ENCODE peak calls at places on chromosomes 3 and 15, in seven cellular contexts. X is transverse colon, I is H1, V is endothelial cell of umbilical vein, N is HCT116, P is GM12891, G is breast epithelium. B is an unnamed sample.

GRCh38 chr3:156207802-156208685 is 87.7 kb downstream of the KCNAB1 start:
- DNase-seq in V (peak; percentile 44), P (no peak), X (no peak), N (no peak), I (no peak), G (no peak), B (no peak)

GRCh38 chr3:18444597-18445420 is 19.7 kb upstream of the SATB1 start:
- DNase-seq in X (peak; percentile 77), N (no peak), P (peak; percentile 68), I (peak; percentile 79), G (peak; percentile 64), V (peak; percentile 35), B (peak; percentile 60)

GRCh38 chr3:120488296-120488695 is 37.5 kb upstream of the FSTL1 start:
- DNase-seq in V (no peak), N (no peak), P (no peak), I (no peak), G (no peak), X (no peak), B (no peak)

GRCh38 chr3:187669675-187670504 is at the start of gene SST:
- DNase-seq in P (no peak), N (no peak), X (peak; percentile 8), V (peak; percentile 45), G (no peak), I (peak; percentile 85), B (no peak)

GRCh38 chr3:107124885-107125284 is 252.4 kb upstream of the CCDC54 start:
- DNase-seq in N (no peak), P (no peak), I (no peak), X (no peak), V (no peak), G (no peak), B (no peak)

GRCh38 chr3:79018671-79019136 is 749.1 kb downstream of the ROBO1 start:
- DNase-seq in V (peak; percentile 54), I (peak; percentile 76), G (no peak), X (peak; percentile 31), N (no peak), P (no peak), B (peak; percentile 39)

GRCh38 chr3:48405971-48406370 is 23.9 kb downstream of the PLXNB1 start:
- DNase-seq in N (no peak), V (no peak), G (peak; percentile 14), P (no peak), X (no peak), I (no peak), B (no peak)

GRCh38 chr15:46280753-46281521 is 646.1 kb downstream of the SQOR start:
- DNase-seq in G (no peak), I (no peak), P (no peak), N (no peak), X (no peak), V (peak; percentile 61), B (peak; percentile 31)

GRCh38 chr15:25092661-25093060 is 137.9 kb downstream of the SNRPN start:
- DNase-seq in G (no peak), N (no peak), P (no peak), I (no peak), X (no peak), V (no peak), B (no peak)

GRCh38 chr3:8986741-8987672 is 23.7 kb upstream of the RAD18 start:
- DNase-seq in G (no peak), X (no peak), V (no peak), N (no peak), P (no peak), I (peak; percentile 32), B (no peak)

GRCh38 chr3:59127071-59127470 is 77.2 kb upstream of the CFAP20DC start:
- DNase-seq in G (no peak), X (no peak), I (no peak), P (no peak), V (no peak), N (no peak), B (no peak)

GRCh38 chr15:100001405-100001804 is 268.2 kb upstream of the LYSMD4 start:
- DNase-seq in G (peak; percentile 9), N (no peak), P (no peak), V (no peak), X (no peak), I (no peak), B (no peak)

GRCh38 chr3:136624381-136624780 is 127.8 kb downstream of the STAG1 start:
- DNase-seq in G (no peak), N (no peak), V (no peak), X (no peak), P (no peak), I (no peak), B (no peak)

GRCh38 chr15:99443056-99443756 is 122.6 kb upstream of the MEF2A start:
- DNase-seq in P (no peak), I (no peak), V (no peak), G (no peak), N (no peak), X (no peak), B (peak; percentile 2)

GRCh38 chr3:190036631-190037030 is 84.1 kb downstream of the P3H2 start:
- DNase-seq in G (no peak), X (no peak), I (no peak), P (no peak), V (no peak), N (no peak), B (no peak)

GRCh38 chr15:36884404-36885335 is 215.7 kb downstream of the MEIS2 start:
- DNase-seq in X (no peak), I (no peak), V (no peak), G (no peak), P (no peak), N (no peak), B (no peak)

DNA sequence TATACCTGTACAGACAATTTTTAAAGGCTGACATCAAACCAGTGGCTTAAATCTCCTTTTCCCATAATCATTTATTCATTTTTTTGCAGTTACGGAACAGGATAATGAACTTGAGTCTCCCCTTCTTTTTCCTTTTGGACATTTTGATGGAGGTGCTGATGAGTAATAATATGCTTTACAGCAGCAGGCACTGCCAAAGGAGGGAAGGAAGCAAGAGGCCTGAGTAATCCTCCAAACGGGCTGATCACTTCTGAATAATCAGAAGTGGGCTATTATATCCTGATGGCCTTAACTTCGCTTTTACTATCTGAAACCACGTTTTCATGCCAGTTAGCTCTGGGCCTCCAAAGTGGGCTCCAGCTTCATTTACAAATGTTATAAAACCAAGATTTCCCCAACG is 527.2 kb downstream of the FOXP1 start:
- DNase-seq in P (no peak), N (no peak), G (no peak), I (no peak), X (no peak), V (peak; percentile 89), B (no peak)
- TF ChIP-seq POLR2AphosphoS5 in P (no peak), N (no peak), G (no peak), I (no peak), X (no peak), V (no peak), B (no peak)

DNA sequence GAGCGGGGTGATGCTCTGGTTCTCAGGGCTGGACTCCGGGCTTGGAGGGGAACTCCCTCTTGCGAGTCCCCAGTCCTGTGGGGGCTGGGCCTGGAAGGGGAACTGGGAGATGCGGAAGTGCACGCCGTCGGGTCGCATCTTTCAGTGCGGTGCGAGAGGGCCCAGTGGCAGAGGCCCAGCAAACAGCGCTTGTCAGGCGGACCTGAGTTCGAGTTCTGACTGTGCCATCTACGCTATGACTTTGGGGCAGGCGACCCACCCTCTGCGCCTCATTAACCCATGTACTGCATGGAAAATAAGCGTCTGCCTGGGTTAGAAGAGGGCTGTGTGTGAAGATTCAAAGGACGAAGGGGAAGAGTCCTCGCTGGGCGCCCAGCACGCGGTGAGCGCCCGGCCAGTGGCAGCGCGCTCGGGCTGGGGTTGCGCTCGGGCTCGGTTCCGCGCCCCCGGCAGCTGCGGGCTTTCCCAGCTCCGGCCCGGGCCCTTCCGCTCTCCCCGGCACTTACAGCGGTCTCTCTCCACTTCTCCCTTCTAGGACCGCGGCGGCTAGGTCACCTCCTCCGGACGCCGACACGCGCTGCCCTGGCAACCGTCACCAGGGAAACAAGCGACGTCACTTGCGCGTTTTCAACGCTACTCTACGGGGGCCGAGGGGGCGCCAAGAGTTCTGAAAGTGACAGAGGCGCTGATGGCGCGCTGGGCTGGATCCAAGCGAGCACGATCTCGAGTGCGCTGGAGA is at the start of gene CCDC13:
- DNase-seq in X (peak; percentile 93), V (peak; percentile 95), N (no peak), P (peak; percentile 93), I (peak; percentile 98), G (peak; percentile 85), B (peak; percentile 76)
- TF ChIP-seq POLR2A in X (peak; percentile 33), V (no peak), N (no peak), P (peak; percentile 78), I (no peak), G (no peak), B (peak; percentile 19)

GRCh38 chr3:15858547-15859506 is 61.0 kb upstream of the ANKRD28 start:
- DNase-seq in V (peak; percentile 20), P (peak; percentile 52), X (peak; percentile 80), I (peak; percentile 79), G (peak; percentile 63), N (no peak), B (peak; percentile 30)
- TF ChIP-seq POLR2AphosphoS5 in V (no peak), P (no peak), X (peak; percentile 48), I (no peak), G (no peak), N (peak; percentile 30), B (no peak)

DNA sequence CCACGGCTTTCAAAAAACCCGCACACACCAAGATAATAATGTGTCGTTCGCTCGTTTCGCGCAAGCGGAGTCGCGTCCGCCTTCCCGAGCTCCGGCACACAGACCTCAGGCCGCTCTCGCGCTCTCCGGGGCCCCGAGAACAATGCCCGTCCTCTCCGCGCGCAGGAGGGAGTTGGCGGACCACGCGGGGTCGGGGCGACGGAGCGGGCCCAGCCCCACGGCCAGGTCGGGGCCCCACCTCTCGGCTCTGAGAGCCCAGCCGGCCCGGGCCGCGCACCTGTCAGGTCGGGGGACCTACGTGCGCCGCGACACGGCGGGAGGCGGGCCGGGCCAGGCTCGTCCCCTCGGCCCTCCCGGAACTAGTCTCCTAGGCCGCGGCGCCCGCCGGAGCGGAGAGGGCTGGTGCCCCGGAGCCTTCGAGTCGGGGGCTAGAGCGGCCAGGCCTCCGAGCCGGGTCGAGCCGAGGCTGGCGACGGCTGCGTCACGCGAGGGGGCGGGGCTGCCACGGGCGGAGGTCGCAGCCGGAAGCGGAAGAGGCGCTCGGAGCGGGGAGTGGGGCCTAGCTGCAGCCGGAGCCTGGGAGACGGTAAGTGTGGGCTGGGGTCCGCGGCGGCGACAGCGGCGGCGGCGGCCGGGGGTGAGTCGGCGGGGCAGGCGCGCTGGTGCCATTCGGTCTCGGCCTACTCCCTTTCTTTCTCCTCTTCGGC is at the start of gene CLK3:
- DNase-seq in I (peak; percentile 98), V (peak; percentile 89), P (peak; percentile 100), X (peak; percentile 98), N (peak; percentile 86), G (peak; percentile 95), B (peak; percentile 95)
- TF ChIP-seq POLR2A in I (peak; percentile 85), V (peak; percentile 77), P (peak; percentile 59), X (peak; percentile 86), N (no peak), G (peak; percentile 65), B (peak; percentile 86)

GRCh38 chr15:66504563-66505429 is at the start of the genes RPL4 and ZWILCH:
- DNase-seq in N (peak; percentile 76), G (peak; percentile 76), X (peak; percentile 82), V (peak; percentile 86), I (peak; percentile 82), P (peak; percentile 47), B (peak; percentile 72)
- TF ChIP-seq POLR2AphosphoS5 in N (peak; percentile 94), G (peak; percentile 95), X (peak; percentile 99), V (peak; percentile 78), I (peak; percentile 96), P (peak; percentile 99), B (peak; percentile 77)

B was measured in prostate gland.